ENCODE peak calls at places on chromosome 2, in seven cellular contexts. D, C, A, L, J, F and K are unnamed samples.

GRCh38 chr2:160054984-160055725 is 7.3 kb downstream of the PLA2R1 start:
- DNase-seq in D (no peak), C (no peak), J (no peak), L (no peak), F (no peak), A (peak), K (no peak)

GRCh38 chr2:156333951-156334495 is 1.5 kb upstream of the NR4A2 start:
- DNase-seq in D (peak), L (peak), F (peak), J (peak), A (no peak), C (peak), K (no peak)

GRCh38 chr2:30439879-30440278 is 7.2 kb upstream of the LCLAT1 start:
- DNase-seq in D (no peak), C (no peak), J (no peak), A (no peak), L (no peak), F (peak), K (no peak)

GRCh38 chr2:127486247-127486912 is 39.9 kb downstream of the IWS1 start:
- DNase-seq in J (no peak), D (no peak), A (no peak), C (no peak), F (no peak), L (no peak), K (no peak)

GRCh38 chr2:42931147-42931817 is 138.9 kb upstream of the HAAO start:
- DNase-seq in D (peak), C (peak), F (no peak), J (no peak), A (no peak), L (no peak), K (no peak)

GRCh38 chr2:6823111-6823510 is 42.6 kb downstream of the CMPK2 start:
- DNase-seq in F (no peak), J (no peak), D (no peak), C (no peak), A (no peak), L (no peak), K (no peak)

GRCh38 chr2:191927319-191927867 is 80.5 kb upstream of the CAVIN2 start:
- DNase-seq in A (peak), F (no peak), L (no peak), J (peak), D (no peak), C (peak), K (peak)

GRCh38 chr2:108855194-108855593 is 68.6 kb downstream of the CCDC138 start:
- DNase-seq in C (peak), A (peak), J (no peak), F (peak), D (peak), L (no peak), K (no peak)

GRCh38 chr2:29921560-29921915 is at the start of gene ALK:
- DNase-seq in L (no peak), D (peak), C (peak), F (peak), J (peak), A (peak), K (peak)

GRCh38 chr2:16225545-16225944 is 285.2 kb downstream of the MYCN start:
- DNase-seq in A (no peak), J (no peak), D (no peak), F (no peak), C (no peak), L (no peak), K (no peak)

GRCh38 chr2:86020984-86021383 is 84.7 kb downstream of the POLR1A start:
- DNase-seq in F (no peak), A (no peak), D (no peak), C (no peak), J (peak), L (no peak), K (no peak)